ENCODE peak calls at places on chromosome 9, in seven cellular contexts. K, L, Y, C, U, E and Z are unnamed samples.

GRCh38 chr9:72602629-72603028 is 81.2 kb downstream of the TMC1 start:
- DNase-seq in K (no peak), U (no peak), Y (no peak), E (no peak), C (no peak), L (no peak), Z (no peak)

GRCh38 chr9:35984021-35984420 is 26.1 kb upstream of the OR2S2 start:
- DNase-seq in C (no peak), E (no peak), K (no peak), Y (no peak), U (no peak), L (no peak), Z (no peak)

GRCh38 chr9:101999441-101999840 is 261.0 kb upstream of the GRIN3A start:
- DNase-seq in L (no peak), Y (no peak), U (no peak), K (no peak), C (no peak), E (no peak), Z (no peak)

GRCh38 chr9:78967557-78968212 is 604.1 kb upstream of the TLE4 start:
- DNase-seq in C (no peak), U (no peak), L (no peak), K (no peak), E (no peak), Y (peak), Z (no peak)

GRCh38 chr9:107251756-107252322 is 31.2 kb upstream of the RAD23B start:
- DNase-seq in C (no peak), U (no peak), L (no peak), K (peak), Y (peak), E (no peak), Z (no peak)

GRCh38 chr9:99299214-99300102 is 77.4 kb downstream of the SEC61B start:
- DNase-seq in Y (peak), U (no peak), C (no peak), E (no peak), K (peak), L (no peak), Z (peak)

GRCh38 chr9:129464972-129465833 is 155.7 kb downstream of the C9orf50 start:
- DNase-seq in U (no peak), L (no peak), Y (no peak), C (no peak), E (no peak), K (no peak), Z (no peak)

GRCh38 chr9:107294756-107295155 is 11.7 kb downstream of the RAD23B start:
- DNase-seq in Y (no peak), L (no peak), K (no peak), C (no peak), E (no peak), U (no peak), Z (no peak)

GRCh38 chr9:88587182-88587581 is 52.2 kb downstream of the NXNL2 start:
- DNase-seq in L (no peak), K (no peak), U (no peak), Y (no peak), C (no peak), E (no peak), Z (no peak)
- TF ChIP-seq JUND in L (no peak), K (no peak), U (no peak), Y (no peak), C (no peak), E (no peak), Z (no peak)

DNA sequence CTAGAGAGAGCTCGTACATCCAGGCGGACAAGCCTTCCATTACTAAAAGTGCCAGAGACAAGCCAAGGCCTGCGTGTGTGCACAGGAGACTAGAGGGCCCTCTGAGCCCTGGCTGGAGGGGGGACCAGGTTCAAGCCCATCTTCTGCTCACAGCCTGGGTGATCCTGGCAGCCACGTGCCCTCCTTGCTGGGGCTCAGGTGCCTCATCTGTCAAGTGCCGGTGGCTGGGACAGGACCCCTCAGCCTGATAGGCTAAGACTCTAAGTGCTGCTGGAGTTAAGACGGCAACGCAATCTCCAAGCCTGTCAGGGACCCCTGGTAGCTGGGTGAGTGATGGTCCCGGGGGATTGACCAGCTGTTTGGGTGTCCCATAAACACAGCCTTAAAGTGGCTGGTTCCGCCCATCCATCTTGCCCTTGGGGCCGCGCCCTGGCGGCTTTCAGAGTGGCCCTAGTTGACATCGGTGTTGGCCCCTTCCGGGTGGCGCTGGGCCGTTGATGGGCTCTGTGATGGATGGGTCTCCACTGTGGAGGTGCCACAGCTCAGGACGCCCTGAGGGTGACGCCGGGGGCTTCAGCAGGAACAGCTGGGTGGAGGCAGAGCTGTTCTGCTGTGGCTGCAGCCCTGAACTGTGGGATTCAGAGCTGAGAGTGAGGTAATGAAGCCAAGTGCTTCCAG is 136.2 kb downstream of the BARX1 start:
- DNase-seq in U (no peak), C (no peak), Y (no peak), E (no peak), L (no peak), K (peak), Z (no peak)
- TF ChIP-seq JUND in U (no peak), C (no peak), Y (no peak), E (no peak), L (no peak), K (no peak), Z (no peak)

GRCh38 chr9:89549031-89549644 is 51.2 kb upstream of the SEMA4D start:
- DNase-seq in L (peak), K (peak), E (peak), U (peak), Y (peak), C (peak), Z (peak)
- TF ChIP-seq JUND in L (no peak), K (no peak), E (no peak), U (no peak), Y (no peak), C (no peak), Z (no peak)

GRCh38 chr9:137502008-137502913 is 43.1 kb upstream of the NSMF start:
- DNase-seq in K (peak), C (no peak), U (peak), L (no peak), Y (no peak), E (no peak), Z (peak)
- TF ChIP-seq JUND in K (no peak), C (no peak), U (no peak), L (no peak), Y (no peak), E (no peak), Z (no peak)

DNA sequence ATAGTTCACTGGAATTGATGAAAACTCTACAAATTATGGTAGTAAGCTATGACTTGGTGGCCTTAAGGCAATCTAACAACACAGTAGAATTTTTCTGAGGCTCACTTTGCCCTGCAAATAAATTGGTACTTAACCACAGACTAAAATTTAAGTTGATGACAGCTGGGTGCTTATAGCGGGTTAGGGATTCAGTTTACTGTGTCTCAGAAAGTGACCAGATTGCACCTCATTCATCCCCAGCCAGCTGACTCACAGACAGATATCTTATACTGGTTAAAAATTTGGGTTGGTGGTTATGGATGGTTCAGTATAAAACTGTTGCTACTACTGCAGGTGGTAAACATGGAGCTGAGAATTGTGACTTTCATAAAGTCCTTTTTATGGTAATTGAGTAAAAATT is 2.8 kb downstream of the CKS2 start:
- DNase-seq in K (no peak), Y (no peak), L (no peak), C (no peak), U (no peak), E (no peak), Z (no peak)
- TF ChIP-seq JUND in K (no peak), Y (no peak), L (no peak), C (no peak), U (no peak), E (no peak), Z (no peak)

DNA sequence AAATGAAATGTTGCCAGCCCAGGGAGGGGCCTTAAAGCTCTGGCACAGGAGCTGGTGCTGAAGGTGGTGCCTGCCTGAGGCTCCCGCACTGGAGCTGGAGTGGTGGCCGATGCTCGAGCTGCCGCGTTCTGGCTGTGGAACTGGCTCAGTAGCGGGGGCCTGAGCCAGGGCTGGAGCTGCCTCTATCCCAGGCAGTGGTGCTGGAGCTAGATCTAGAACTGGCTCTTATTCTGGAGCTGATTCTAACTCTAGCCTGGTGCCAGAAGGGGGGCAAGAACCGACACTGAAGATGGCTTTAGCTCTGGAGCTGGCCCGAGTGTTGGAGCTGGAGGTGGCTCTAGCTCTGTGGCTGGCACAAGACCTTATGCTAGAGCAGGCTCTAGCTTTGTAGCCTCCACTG is 19.2 kb downstream of the OBP2B start:
- DNase-seq in C (no peak), Y (no peak), K (no peak), E (no peak), U (no peak), L (no peak), Z (no peak)
- TF ChIP-seq JUND in C (no peak), Y (no peak), K (no peak), E (no peak), U (no peak), L (no peak), Z (no peak)

GRCh38 chr9:75105841-75106240 is 17.5 kb downstream of the OSTF1 start:
- DNase-seq in C (no peak), L (no peak), K (no peak), U (no peak), Y (no peak), E (no peak), Z (no peak)

GRCh38 chr9:75111019-75111622 is 22.8 kb downstream of the OSTF1 start:
- DNase-seq in E (no peak), L (peak), C (no peak), Y (no peak), U (no peak), K (no peak), Z (no peak)

GRCh38 chr9:75108571-75108970 is 20.3 kb downstream of the OSTF1 start:
- DNase-seq in K (no peak), U (no peak), Y (no peak), E (no peak), C (no peak), L (no peak), Z (no peak)

GRCh38 chr9:75106856-75107255 is 18.5 kb downstream of the OSTF1 start:
- DNase-seq in E (no peak), Y (no peak), L (no peak), C (no peak), U (no peak), K (no peak), Z (no peak)

GRCh38 chr9:75109210-75109839 is 21.0 kb downstream of the OSTF1 start:
- DNase-seq in U (no peak), Y (no peak), L (no peak), E (no peak), K (no peak), C (no peak), Z (no peak)
- TF ChIP-seq JUND in U (no peak), Y (no peak), L (no peak), E (no peak), K (no peak), C (no peak), Z (no peak)

GRCh38 chr9:90505695-90506094 is 136.9 kb downstream of the DIRAS2 start:
- DNase-seq in Y (no peak), E (no peak), U (no peak), C (no peak), L (no peak), K (no peak), Z (no peak)

GRCh38 chr9:90504486-90504885 is 138.1 kb downstream of the DIRAS2 start:
- DNase-seq in Y (no peak), K (no peak), L (no peak), C (no peak), E (peak), U (no peak), Z (no peak)

GRCh38 chr9:90511711-90512110 is 130.9 kb downstream of the DIRAS2 start:
- DNase-seq in L (no peak), Y (no peak), E (no peak), K (no peak), C (no peak), U (no peak), Z (no peak)

GRCh38 chr9:90508940-90509339 is 133.7 kb downstream of the DIRAS2 start:
- DNase-seq in Y (no peak), U (no peak), L (no peak), E (no peak), C (no peak), K (no peak), Z (no peak)
- TF ChIP-seq JUND in Y (no peak), U (no peak), L (no peak), E (no peak), C (no peak), K (no peak), Z (no peak)

DNA sequence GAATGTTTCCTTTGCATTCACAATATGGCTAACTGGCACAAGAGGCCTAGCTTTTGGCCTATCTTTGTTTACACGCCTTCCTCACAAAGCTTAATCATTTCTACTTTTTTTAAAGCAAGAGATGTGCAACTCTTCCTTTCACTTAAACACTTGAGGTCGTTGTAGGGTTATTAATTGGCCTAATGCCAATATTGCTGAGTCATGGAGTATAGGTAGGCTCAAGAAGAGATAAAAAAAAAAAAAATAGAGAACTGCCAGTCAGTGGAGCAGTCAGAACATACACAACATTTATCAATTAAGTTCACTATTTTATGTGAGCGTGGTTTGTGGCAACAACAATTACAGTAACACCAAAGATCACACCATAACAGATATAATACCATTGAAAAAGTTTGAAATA is 5.9 kb downstream of the FKBP15 start:
- DNase-seq in U (no peak), E (no peak), K (no peak), L (peak), Y (peak), C (no peak), Z (no peak)
- TF ChIP-seq JUND in U (no peak), E (no peak), K (no peak), L (no peak), Y (no peak), C (no peak), Z (no peak)

GRCh38 chr9:121663591-121663990 is 12.2 kb downstream of the DAB2IP start:
- DNase-seq in Y (no peak), K (no peak), C (no peak), L (no peak), U (no peak), E (no peak), Z (peak)

GRCh38 chr9:121661328-121661727 is 9.9 kb downstream of the DAB2IP start:
- DNase-seq in L (no peak), K (no peak), E (no peak), Y (no peak), C (no peak), U (no peak), Z (no peak)

GRCh38 chr9:121660876-121661275 is 9.4 kb downstream of the DAB2IP start:
- DNase-seq in L (no peak), Y (no peak), C (no peak), U (no peak), E (no peak), K (no peak), Z (no peak)

GRCh38 chr9:121662359-121662758 is 10.9 kb downstream of the DAB2IP start:
- DNase-seq in U (no peak), L (no peak), E (no peak), K (no peak), C (no peak), Y (no peak), Z (no peak)

GRCh38 chr9:121662896-121663580 is 11.6 kb downstream of the DAB2IP start:
- DNase-seq in E (no peak), K (no peak), C (no peak), U (no peak), L (no peak), Y (no peak), Z (no peak)
- TF ChIP-seq JUND in E (no peak), K (no peak), C (no peak), U (no peak), L (no peak), Y (no peak), Z (no peak)